ENCODE peak calls at places on chromosomes 1 and 21, in four cellular contexts. N, W, X and V are unnamed samples.

GRCh38 chr1:156086256-156086662 is 4.0 kb upstream of the MEX3A start:
- DNase-seq in W (no peak), X (no peak), N (no peak), V (no peak)

GRCh38 chr1:180150982-180151381 is 3.7 kb upstream of the QSOX1 start:
- DNase-seq in X (no peak), N (no peak), W (no peak), V (no peak)

GRCh38 chr1:184695023-184695422 is 59.6 kb downstream of the EDEM3 start:
- DNase-seq in X (no peak), N (no peak), W (no peak), V (no peak)

GRCh38 chr1:202810615-202811295 is at the start of gene PCAT6:
- DNase-seq in W (peak; percentile 97), N (peak; percentile 92), X (peak; percentile 98), V (peak; percentile 91)

GRCh38 chr1:210400043-210400840 is 71.5 kb downstream of the HHAT start:
- DNase-seq in N (peak; percentile 58), X (peak; percentile 71), W (peak; percentile 76), V (no peak)

GRCh38 chr1:163240705-163241104 is 38.0 kb upstream of the RGS5 start:
- DNase-seq in N (no peak), W (no peak), X (no peak), V (no peak)

GRCh38 chr21:31366825-31367224 is 22.8 kb upstream of the TIAM1 start:
- DNase-seq in X (no peak), N (no peak), W (no peak), V (no peak)

GRCh38 chr1:54867717-54868057 is 19.3 kb downstream of the DHCR24 start:
- DNase-seq in N (no peak), X (no peak), W (no peak), V (no peak)

GRCh38 chr21:41611966-41612606 is 104.1 kb upstream of the TMPRSS2 start:
- DNase-seq in X (peak; percentile 51), N (no peak), W (no peak), V (no peak)

GRCh38 chr1:181221078-181221477 is 132.6 kb downstream of the IER5 start:
- DNase-seq in X (no peak), W (no peak), N (no peak), V (no peak)

GRCh38 chr21:45747802-45748445 is 104.4 kb downstream of the PCBP3 start:
- DNase-seq in W (peak; percentile 41), X (no peak), N (no peak), V (no peak)

GRCh38 chr21:34988625-34989024 is 60.5 kb downstream of the RUNX1 start:
- DNase-seq in X (no peak), N (no peak), W (no peak), V (no peak)